ENCODE peak calls at places on chromosomes 3 and 15, in nine cellular contexts. One of them, this sample, is unnamed.

GRCh38 chr3:47522082-47522987 is 8.8 kb upstream of the ELP6 start:
- DNase-seq in neural crest cell: peak; percentile 86
- DNase-seq in PC-3: peak; percentile 89
- DNase-seq in A549: peak; percentile 59
- DNase-seq in tibial artery: peak; percentile 77
- DNase-seq in CD14-positive monocyte: peak; percentile 85
- DNase-seq in AG09309: peak; percentile 76
- DNase-seq in mammary epithelial cell: peak; percentile 75
- DNase-seq in GM20000: peak; percentile 85
- DNase-seq in this sample: peak; percentile 88

GRCh38 chr3:107421170-107421792 is 44.0 kb downstream of the CCDC54 start:
- DNase-seq in neural crest cell: no peak
- DNase-seq in PC-3: peak; percentile 84
- DNase-seq in A549: no peak
- DNase-seq in tibial artery: no peak
- DNase-seq in CD14-positive monocyte: no peak
- DNase-seq in AG09309: no peak
- DNase-seq in mammary epithelial cell: peak; percentile 66
- DNase-seq in GM20000: peak; percentile 52
- DNase-seq in this sample: peak; percentile 33

GRCh38 chr15:51907136-51907862 is 64.3 kb downstream of the LEO1 start:
- DNase-seq in neural crest cell: no peak
- DNase-seq in PC-3: peak; percentile 98
- DNase-seq in A549: peak; percentile 39
- DNase-seq in tibial artery: no peak
- DNase-seq in CD14-positive monocyte: no peak
- DNase-seq in AG09309: no peak
- DNase-seq in mammary epithelial cell: peak; percentile 85
- DNase-seq in GM20000: no peak
- DNase-seq in this sample: no peak

GRCh38 chr3:44920081-44920480 is 45.7 kb downstream of the TGM4 start:
- DNase-seq in neural crest cell: no peak
- DNase-seq in PC-3: no peak
- DNase-seq in A549: no peak
- DNase-seq in tibial artery: peak; percentile 27
- DNase-seq in CD14-positive monocyte: peak; percentile 16
- DNase-seq in AG09309: no peak
- DNase-seq in mammary epithelial cell: no peak
- DNase-seq in GM20000: no peak
- DNase-seq in this sample: no peak

GRCh38 chr15:50358805-50359204 is 3.8 kb upstream of the GABPB1 start:
- DNase-seq in neural crest cell: no peak
- DNase-seq in PC-3: peak; percentile 60
- DNase-seq in A549: peak; percentile 77
- DNase-seq in tibial artery: no peak
- DNase-seq in CD14-positive monocyte: no peak
- DNase-seq in AG09309: no peak
- DNase-seq in mammary epithelial cell: peak; percentile 29
- DNase-seq in GM20000: peak; percentile 58
- DNase-seq in this sample: peak; percentile 52

GRCh38 chr15:98518823-98519561 is 129.3 kb upstream of the IGF1R start:
- DNase-seq in neural crest cell: peak; percentile 44
- DNase-seq in PC-3: peak; percentile 77
- DNase-seq in A549: peak; percentile 86
- DNase-seq in tibial artery: no peak
- DNase-seq in CD14-positive monocyte: no peak
- DNase-seq in AG09309: peak; percentile 35
- DNase-seq in mammary epithelial cell: peak; percentile 57
- DNase-seq in GM20000: peak; percentile 76
- DNase-seq in this sample: peak; percentile 75

GRCh38 chr3:49865198-49865784 is 4.4 kb downstream of the CAMKV start:
- DNase-seq in neural crest cell: no peak
- DNase-seq in PC-3: no peak
- DNase-seq in A549: no peak
- DNase-seq in tibial artery: no peak
- DNase-seq in CD14-positive monocyte: no peak
- DNase-seq in AG09309: no peak
- DNase-seq in mammary epithelial cell: no peak
- DNase-seq in GM20000: no peak
- DNase-seq in this sample: no peak

GRCh38 chr3:16216373-16216935 is 42.0 kb downstream of the GALNT15 start:
- DNase-seq in neural crest cell: no peak
- DNase-seq in PC-3: no peak
- DNase-seq in A549: no peak
- DNase-seq in tibial artery: no peak
- DNase-seq in CD14-positive monocyte: no peak
- DNase-seq in AG09309: no peak
- DNase-seq in mammary epithelial cell: no peak
- DNase-seq in GM20000: no peak
- DNase-seq in this sample: no peak

GRCh38 chr3:160225181-160226025 is at the start of gene C3orf80:
- DNase-seq in neural crest cell: peak; percentile 60
- DNase-seq in PC-3: peak; percentile 52
- DNase-seq in A549: peak; percentile 49
- DNase-seq in tibial artery: peak; percentile 35
- DNase-seq in CD14-positive monocyte: peak; percentile 49
- DNase-seq in AG09309: no peak
- DNase-seq in mammary epithelial cell: peak; percentile 35
- DNase-seq in GM20000: peak; percentile 80
- DNase-seq in this sample: peak; percentile 66

GRCh38 chr3:134370611-134371451 is 3.4 kb downstream of the AMOTL2 start:
- DNase-seq in neural crest cell: no peak
- DNase-seq in PC-3: no peak
- DNase-seq in A549: no peak
- DNase-seq in tibial artery: peak; percentile 18
- DNase-seq in CD14-positive monocyte: no peak
- DNase-seq in AG09309: no peak
- DNase-seq in mammary epithelial cell: no peak
- DNase-seq in GM20000: no peak
- DNase-seq in this sample: no peak

GRCh38 chr3:14768182-14768790 is 50.5 kb upstream of the FGD5 start:
- DNase-seq in neural crest cell: no peak
- DNase-seq in PC-3: no peak
- DNase-seq in A549: no peak
- DNase-seq in tibial artery: no peak
- DNase-seq in CD14-positive monocyte: no peak
- DNase-seq in AG09309: no peak
- DNase-seq in mammary epithelial cell: no peak
- DNase-seq in GM20000: no peak
- DNase-seq in this sample: no peak

GRCh38 chr3:188827078-188827477 is 344.7 kb upstream of the TPRG1 start:
- DNase-seq in neural crest cell: no peak
- DNase-seq in PC-3: no peak
- DNase-seq in A549: no peak
- DNase-seq in tibial artery: no peak
- DNase-seq in CD14-positive monocyte: no peak
- DNase-seq in AG09309: no peak
- DNase-seq in mammary epithelial cell: no peak
- DNase-seq in GM20000: no peak
- DNase-seq in this sample: no peak

GRCh38 chr3:184748219-184749135 is 36.6 kb upstream of the MAGEF1 start:
- DNase-seq in neural crest cell: no peak
- DNase-seq in PC-3: peak; percentile 70
- DNase-seq in A549: peak; percentile 21
- DNase-seq in tibial artery: peak; percentile 30
- DNase-seq in CD14-positive monocyte: peak; percentile 51
- DNase-seq in AG09309: no peak
- DNase-seq in mammary epithelial cell: peak; percentile 83
- DNase-seq in GM20000: peak; percentile 49
- DNase-seq in this sample: peak; percentile 56
- TF ChIP-seq CTCF in neural crest cell: peak; percentile 59
- TF ChIP-seq CTCF in PC-3: peak; percentile 79
- TF ChIP-seq CTCF in A549: peak; percentile 18
- TF ChIP-seq CTCF in tibial artery: no peak
- TF ChIP-seq CTCF in CD14-positive monocyte: peak; percentile 19
- TF ChIP-seq CTCF in AG09309: peak; percentile 27
- TF ChIP-seq CTCF in mammary epithelial cell: peak; percentile 74
- TF ChIP-seq CTCF in GM20000: no peak
- TF ChIP-seq CTCF in this sample: no peak

DNA sequence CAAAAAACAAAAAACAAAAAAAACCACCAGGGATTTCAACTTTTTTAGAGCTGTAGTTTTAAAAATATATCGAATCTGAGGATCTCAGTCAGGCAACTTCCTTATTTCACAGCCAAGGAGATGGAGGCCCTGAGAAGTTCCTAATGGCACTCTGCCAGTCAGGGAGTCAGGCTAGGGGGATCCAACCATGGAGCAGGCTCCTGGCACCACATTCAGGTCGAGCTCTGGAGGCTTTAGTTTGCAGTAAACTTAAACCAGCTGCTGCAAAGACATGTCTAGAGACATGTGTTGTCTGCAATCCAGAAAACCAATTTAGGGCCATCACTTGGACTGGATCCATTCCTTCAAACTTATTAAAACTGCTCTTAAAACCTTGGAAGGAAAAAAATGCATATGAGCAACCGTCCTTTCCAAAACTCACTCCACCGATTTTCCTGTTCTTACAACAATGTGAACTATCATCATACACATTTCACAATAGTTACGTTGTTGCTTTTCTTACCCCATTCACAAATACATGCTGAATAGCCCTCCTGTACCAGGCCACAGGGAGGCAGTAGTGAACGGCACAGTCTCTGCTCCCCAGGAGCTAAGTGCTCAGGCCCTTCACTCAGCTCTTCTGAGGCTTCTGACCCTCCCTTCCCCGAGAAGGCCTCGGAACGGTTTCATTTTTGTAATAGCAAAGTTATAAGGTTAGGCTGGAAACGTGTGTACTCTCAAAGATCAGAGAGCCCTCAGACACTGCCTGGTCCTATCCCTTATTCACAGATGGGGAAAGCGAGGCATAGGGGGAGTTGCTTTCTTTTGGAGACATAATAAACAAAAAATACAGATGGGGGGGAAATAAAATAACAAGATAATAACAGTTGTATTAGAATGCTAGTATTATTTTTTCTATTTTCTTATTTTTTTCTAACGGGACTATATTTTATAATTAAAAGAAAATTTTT is 20.1 kb downstream of the RFT1 start:
- DNase-seq in neural crest cell: peak; percentile 42
- DNase-seq in PC-3: peak; percentile 65
- DNase-seq in A549: peak; percentile 41
- DNase-seq in tibial artery: peak; percentile 55
- DNase-seq in CD14-positive monocyte: peak; percentile 85
- DNase-seq in AG09309: peak; percentile 55
- DNase-seq in mammary epithelial cell: no peak
- DNase-seq in GM20000: peak; percentile 42
- DNase-seq in this sample: peak; percentile 59
- TF ChIP-seq CTCF in neural crest cell: peak; percentile 58
- TF ChIP-seq CTCF in PC-3: peak; percentile 76
- TF ChIP-seq CTCF in A549: peak; percentile 29
- TF ChIP-seq CTCF in tibial artery: no peak
- TF ChIP-seq CTCF in CD14-positive monocyte: peak; percentile 83
- TF ChIP-seq CTCF in AG09309: peak; percentile 59
- TF ChIP-seq CTCF in mammary epithelial cell: peak; percentile 42
- TF ChIP-seq CTCF in GM20000: peak; percentile 47
- TF ChIP-seq CTCF in this sample: peak; percentile 28

GRCh38 chr3:23916886-23917815 is at the start of the genes NKIRAS1 and RPL15:
- DNase-seq in neural crest cell: peak; percentile 94
- DNase-seq in PC-3: peak; percentile 98
- DNase-seq in A549: peak; percentile 94
- DNase-seq in tibial artery: peak; percentile 97
- DNase-seq in CD14-positive monocyte: peak; percentile 97
- DNase-seq in AG09309: peak; percentile 87
- DNase-seq in mammary epithelial cell: peak; percentile 97
- DNase-seq in GM20000: peak; percentile 91
- DNase-seq in this sample: peak; percentile 97
- TF ChIP-seq CTCF in neural crest cell: peak; percentile 54
- TF ChIP-seq CTCF in PC-3: no peak
- TF ChIP-seq CTCF in A549: no peak
- TF ChIP-seq CTCF in tibial artery: peak; percentile 93
- TF ChIP-seq CTCF in CD14-positive monocyte: peak; percentile 63
- TF ChIP-seq CTCF in AG09309: peak; percentile 52
- TF ChIP-seq CTCF in mammary epithelial cell: no peak
- TF ChIP-seq CTCF in GM20000: no peak
- TF ChIP-seq CTCF in this sample: peak; percentile 20

GRCh38 chr3:141114816-141115458 is 63.8 kb downstream of the SPSB4 start:
- DNase-seq in neural crest cell: no peak
- DNase-seq in PC-3: peak; percentile 12
- DNase-seq in A549: peak; percentile 38
- DNase-seq in tibial artery: no peak
- DNase-seq in CD14-positive monocyte: no peak
- DNase-seq in AG09309: no peak
- DNase-seq in mammary epithelial cell: no peak
- DNase-seq in GM20000: no peak
- DNase-seq in this sample: no peak
- TF ChIP-seq CTCF in neural crest cell: peak; percentile 58
- TF ChIP-seq CTCF in PC-3: peak; percentile 44
- TF ChIP-seq CTCF in A549: no peak
- TF ChIP-seq CTCF in tibial artery: peak; percentile 9
- TF ChIP-seq CTCF in CD14-positive monocyte: peak; percentile 32
- TF ChIP-seq CTCF in AG09309: no peak
- TF ChIP-seq CTCF in mammary epithelial cell: peak; percentile 28
- TF ChIP-seq CTCF in GM20000: no peak
- TF ChIP-seq CTCF in this sample: no peak

GRCh38 chr3:128850544-128850943 is 28.9 kb upstream of the ACAD9 start:
- DNase-seq in neural crest cell: no peak
- DNase-seq in PC-3: no peak
- DNase-seq in A549: no peak
- DNase-seq in tibial artery: no peak
- DNase-seq in CD14-positive monocyte: no peak
- DNase-seq in AG09309: no peak
- DNase-seq in mammary epithelial cell: no peak
- DNase-seq in GM20000: no peak
- DNase-seq in this sample: no peak

GRCh38 chr3:128851601-128852000 is 27.8 kb upstream of the ACAD9 start:
- DNase-seq in neural crest cell: no peak
- DNase-seq in PC-3: no peak
- DNase-seq in A549: no peak
- DNase-seq in tibial artery: no peak
- DNase-seq in CD14-positive monocyte: no peak
- DNase-seq in AG09309: no peak
- DNase-seq in mammary epithelial cell: no peak
- DNase-seq in GM20000: no peak
- DNase-seq in this sample: peak; percentile 12

GRCh38 chr3:128846501-128846900 is 32.9 kb upstream of the ACAD9 start:
- DNase-seq in neural crest cell: no peak
- DNase-seq in PC-3: no peak
- DNase-seq in A549: no peak
- DNase-seq in tibial artery: no peak
- DNase-seq in CD14-positive monocyte: no peak
- DNase-seq in AG09309: no peak
- DNase-seq in mammary epithelial cell: no peak
- DNase-seq in GM20000: no peak
- DNase-seq in this sample: no peak

GRCh38 chr3:128847631-128848370 is 31.6 kb upstream of the ACAD9 start:
- DNase-seq in neural crest cell: no peak
- DNase-seq in PC-3: no peak
- DNase-seq in A549: no peak
- DNase-seq in tibial artery: no peak
- DNase-seq in CD14-positive monocyte: no peak
- DNase-seq in AG09309: no peak
- DNase-seq in mammary epithelial cell: no peak
- DNase-seq in GM20000: no peak
- DNase-seq in this sample: peak; percentile 6

GRCh38 chr3:128849776-128850542 is 29.5 kb upstream of the ACAD9 start:
- DNase-seq in neural crest cell: no peak
- DNase-seq in PC-3: peak; percentile 3
- DNase-seq in A549: no peak
- DNase-seq in tibial artery: no peak
- DNase-seq in CD14-positive monocyte: no peak
- DNase-seq in AG09309: peak; percentile 3
- DNase-seq in mammary epithelial cell: no peak
- DNase-seq in GM20000: no peak
- DNase-seq in this sample: peak; percentile 9
- TF ChIP-seq CTCF in neural crest cell: no peak
- TF ChIP-seq CTCF in PC-3: peak; percentile 21
- TF ChIP-seq CTCF in A549: no peak
- TF ChIP-seq CTCF in tibial artery: no peak
- TF ChIP-seq CTCF in CD14-positive monocyte: no peak
- TF ChIP-seq CTCF in AG09309: peak; percentile 43
- TF ChIP-seq CTCF in mammary epithelial cell: peak; percentile 5
- TF ChIP-seq CTCF in GM20000: no peak
- TF ChIP-seq CTCF in this sample: no peak